ENCODE peak calls at places on chromosomes 4 and X, in ten cellular contexts. U is LHCN-M2; F is HS-5; G is left ventricle myocardium inferior; A is endothelial cell; B is H4; C is heart right ventricle; R is CD8-positive, alpha-beta memory T cell; O is GM12865; Z is H1. N is an unnamed sample.

GRCh38 chrX:47523713-47524166 is 37.3 kb upstream of the ARAF start:
- DNase-seq in A (peak; percentile 4), B (no peak), O (no peak), Z (no peak), C (no peak), U (no peak), G (no peak), R (no peak), F (no peak), N (no peak)

GRCh38 chrX:73830489-73831414 is 267.8 kb downstream of the CHIC1 start:
- DNase-seq in B (no peak), A (no peak), O (no peak), G (no peak), F (no peak), Z (no peak), U (no peak), C (no peak), R (no peak), N (no peak)

GRCh38 chrX:8090482-8090881 is 80.6 kb downstream of the VCX2 start:
- DNase-seq in A (no peak), B (no peak), O (no peak), G (no peak), C (no peak), U (no peak), Z (no peak), F (no peak), R (no peak), N (no peak)

GRCh38 chrX:123906557-123907316 is 46.9 kb downstream of the XIAP start:
- DNase-seq in B (no peak), F (no peak), A (no peak), U (no peak), C (no peak), O (no peak), R (no peak), Z (no peak), G (no peak), N (no peak)

GRCh38 chrX:103533428-103534216 is 14.3 kb upstream of the RAB40A start:
- DNase-seq in U (peak; percentile 61), A (peak; percentile 71), C (peak; percentile 56), O (peak; percentile 69), R (peak; percentile 47), F (no peak), Z (peak; percentile 25), G (peak; percentile 71), B (peak; percentile 23), N (peak; percentile 60)

GRCh38 chr4:186543206-186543605 is 12.2 kb downstream of the MTNR1A start:
- DNase-seq in R (no peak), A (no peak), C (no peak), G (no peak), B (no peak), F (no peak), O (no peak), U (no peak), Z (no peak), N (no peak)

GRCh38 chr4:36394352-36394903 is 113.0 kb downstream of the DTHD1 start:
- DNase-seq in U (no peak), R (no peak), Z (no peak), O (peak; percentile 77), G (no peak), B (no peak), F (no peak), C (no peak), A (no peak), N (no peak)

GRCh38 chr4:27129871-27130277 is 269.2 kb downstream of the STIM2 start:
- DNase-seq in G (no peak), A (no peak), O (peak; percentile 3), C (no peak), U (peak; percentile 43), F (no peak), Z (no peak), R (no peak), B (no peak), N (peak; percentile 79)

GRCh38 chrX:133215017-133215416 is 3.1 kb downstream of the TFDP3 start:
- DNase-seq in Z (no peak), C (no peak), F (no peak), B (no peak), O (peak; percentile 17), A (no peak), U (no peak), R (no peak), G (no peak), N (no peak)

GRCh38 chr4:83358410-83358809 is 23.8 kb upstream of the HPSE start:
- DNase-seq in R (no peak), B (peak; percentile 85), G (no peak), O (no peak), Z (no peak), A (no peak), U (peak; percentile 84), F (peak; percentile 45), C (no peak), N (peak; percentile 40)

GRCh38 chrX:23742174-23742692 is 843 bp downstream of the ACOT9 start:
- DNase-seq in C (peak; percentile 34), A (no peak), Z (peak; percentile 13), R (no peak), F (peak; percentile 54), B (peak; percentile 81), O (peak; percentile 35), G (no peak), U (peak; percentile 77), N (peak; percentile 36)

GRCh38 chr4:52873191-52873590 is 11.1 kb downstream of the RASL11B start:
- DNase-seq in R (no peak), U (no peak), C (no peak), A (no peak), B (no peak), F (no peak), Z (no peak), G (no peak), O (no peak), N (no peak)

GRCh38 chr4:124851741-124852140 is 139.2 kb upstream of the ANKRD50 start:
- DNase-seq in O (no peak), C (no peak), Z (no peak), G (no peak), R (no peak), F (no peak), B (no peak), U (no peak), A (no peak), N (no peak)

GRCh38 chr4:2755821-2756690 is at the start of gene TNIP2:
- DNase-seq in C (peak; percentile 89), O (peak; percentile 87), R (peak; percentile 73), G (peak; percentile 90), A (peak; percentile 74), F (peak; percentile 24), B (peak; percentile 70), U (peak; percentile 73), Z (no peak), N (no peak)

GRCh38 chrX:153621949-153622598 is 23.1 kb upstream of the CCNQ start:
- DNase-seq in B (no peak), A (no peak), Z (no peak), G (no peak), F (no peak), U (no peak), R (no peak), C (no peak), O (no peak), N (no peak)

GRCh38 chr4:178414881-178415446 is 972.7 kb upstream of the AGA start:
- DNase-seq in Z (no peak), B (no peak), R (no peak), C (no peak), F (no peak), U (no peak), O (no peak), G (no peak), A (no peak), N (no peak)

GRCh38 chrX:139784788-139785187 is 76.8 kb upstream of the MCF2 start:
- DNase-seq in R (no peak), B (no peak), Z (no peak), G (no peak), O (peak; percentile 61), F (no peak), A (no peak), C (no peak), U (no peak), N (no peak)

N was measured in astrocyte of the cerebellum.